ENCODE peak calls at places on chromosomes 5 and 9, in ten cellular contexts. J is AG04450; I is upper lobe of right lung; Q is upper lobe of left lung; E is CD4-positive, alpha-beta T cell; A is GM12878; V is endodermal cell; W is SK-N-SH; U is A549; Z is fibroblast of pulmonary artery. S is an unnamed sample.

GRCh38 chr9:132584616-132585560 is 2.5 kb downstream of the BARHL1 start:
- DNase-seq in J (no peak), I (no peak), Q (no peak), E (no peak), A (no peak), V (peak; percentile 65), W (no peak), U (peak; percentile 12), Z (peak; percentile 22), S (no peak)

GRCh38 chr5:54881286-54882005 is 103.9 kb downstream of the ESM1 start:
- DNase-seq in J (no peak), I (no peak), Q (no peak), E (no peak), A (no peak), V (no peak), W (no peak), U (no peak), Z (no peak), S (no peak)

GRCh38 chr9:76866689-76867088 is 39.2 kb downstream of the PRUNE2 start:
- DNase-seq in J (peak; percentile 85), I (no peak), Q (no peak), E (no peak), A (no peak), V (no peak), W (no peak), U (peak; percentile 80), Z (peak; percentile 80), S (no peak)

GRCh38 chr5:151087475-151087874 is 6.6 kb upstream of the TNIP1 start:
- DNase-seq in J (no peak), I (no peak), Q (no peak), E (no peak), A (no peak), V (no peak), W (no peak), U (no peak), Z (no peak), S (no peak)

GRCh38 chr9:88716636-88717035 is 181.7 kb downstream of the NXNL2 start:
- DNase-seq in J (no peak), I (no peak), Q (no peak), E (no peak), A (no peak), V (no peak), W (no peak), U (no peak), Z (no peak), S (no peak)

GRCh38 chr9:108271646-108272349 is 584.0 kb downstream of the ACTL7B start:
- DNase-seq in J (peak; percentile 60), I (no peak), Q (no peak), E (no peak), A (no peak), V (peak; percentile 75), W (no peak), U (peak; percentile 32), Z (peak; percentile 69), S (no peak)

GRCh38 chr5:56735845-56736641 is 79.3 kb upstream of the MAP3K1 start:
- DNase-seq in J (no peak), I (no peak), Q (peak; percentile 18), E (no peak), A (no peak), V (no peak), W (no peak), U (no peak), Z (no peak), S (no peak)

GRCh38 chr9:135100241-135101067 is 13.0 kb downstream of the OLFM1 start:
- DNase-seq in J (no peak), I (no peak), Q (no peak), E (no peak), A (no peak), V (no peak), W (no peak), U (no peak), Z (no peak), S (no peak)

GRCh38 chr9:36891341-36891811 is 142.7 kb downstream of the PAX5 start:
- DNase-seq in J (no peak), I (no peak), Q (no peak), E (peak; percentile 15), A (no peak), V (no peak), W (peak; percentile 71), U (no peak), Z (no peak), S (no peak)

GRCh38 chr5:135891804-135892203 is 3.8 kb downstream of the IL9 start:
- DNase-seq in J (no peak), I (no peak), Q (no peak), E (no peak), A (no peak), V (peak; percentile 90), W (no peak), U (no peak), Z (no peak), S (no peak)

GRCh38 chr5:146645382-146645781 is 129.4 kb upstream of the GPR151 start:
- DNase-seq in J (no peak), I (no peak), Q (no peak), E (no peak), A (no peak), V (peak; percentile 65), W (no peak), U (no peak), Z (no peak), S (no peak)

GRCh38 chr5:73483676-73484075 is 14.6 kb upstream of the BTF3 start:
- DNase-seq in J (no peak), I (no peak), Q (no peak), E (no peak), A (no peak), V (no peak), W (no peak), U (no peak), Z (no peak), S (no peak)

GRCh38 chr9:14346301-14346721 is 32.4 kb upstream of the NFIB start:
- DNase-seq in J (no peak), I (no peak), Q (peak; percentile 58), E (no peak), A (no peak), V (no peak), W (peak; percentile 8), U (no peak), Z (no peak), S (no peak)

GRCh38 chr9:126925876-126926275 is 11.3 kb downstream of the RALGPS1 start:
- DNase-seq in J (no peak), I (no peak), Q (no peak), E (no peak), A (no peak), V (no peak), W (no peak), U (no peak), Z (no peak), S (no peak)

GRCh38 chr9:84667571-84668203 is 1.8 kb upstream of the NTRK2 start:
- DNase-seq in J (no peak), I (no peak), Q (no peak), E (no peak), A (no peak), V (peak; percentile 65), W (peak; percentile 59), U (peak; percentile 41), Z (peak; percentile 39), S (peak; percentile 45)
- TF ChIP-seq CTCF in J (peak; percentile 30), I (peak; percentile 34), Q (no peak), E (no peak), A (peak; percentile 19), V (peak; percentile 81), W (peak; percentile 54), U (no peak), Z (peak; percentile 54), S (peak; percentile 51)

DNA sequence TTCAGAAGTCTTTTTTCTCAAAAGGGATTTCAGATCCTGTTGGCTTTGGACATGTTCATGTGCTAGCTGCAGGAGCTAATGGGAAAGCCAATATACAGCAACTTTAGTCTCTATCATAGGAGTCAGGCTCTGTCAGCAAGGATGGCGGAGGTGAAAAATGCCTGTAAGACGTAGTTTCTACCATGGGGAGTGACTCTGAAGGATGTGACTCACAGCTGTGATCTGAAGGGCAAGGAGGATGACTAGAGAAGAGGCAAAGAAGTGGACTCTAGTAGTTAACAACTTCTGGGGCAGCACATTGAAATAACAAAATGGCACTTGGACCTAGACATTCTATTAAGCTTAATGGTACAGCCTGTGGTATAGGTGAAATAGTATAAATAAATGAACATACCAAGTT is 3.1 kb upstream of the NDUFS4 start:
- DNase-seq in J (no peak), I (no peak), Q (no peak), E (no peak), A (no peak), V (no peak), W (no peak), U (no peak), Z (peak; percentile 45), S (no peak)
- TF ChIP-seq CTCF in J (no peak), I (no peak), Q (no peak), E (no peak), A (no peak), V (no peak), W (no peak), U (no peak), Z (no peak), S (no peak)

GRCh38 chr9:78127271-78128225 is 95.9 kb upstream of the GNAQ start:
- DNase-seq in J (no peak), I (no peak), Q (no peak), E (no peak), A (no peak), V (no peak), W (no peak), U (no peak), Z (no peak), S (no peak)

GRCh38 chr9:78130853-78131252 is 99.2 kb upstream of the GNAQ start:
- DNase-seq in J (no peak), I (no peak), Q (no peak), E (no peak), A (no peak), V (no peak), W (no peak), U (no peak), Z (no peak), S (no peak)

GRCh38 chr9:78132688-78133033 is 101.0 kb upstream of the GNAQ start:
- DNase-seq in J (no peak), I (no peak), Q (no peak), E (no peak), A (no peak), V (no peak), W (no peak), U (no peak), Z (no peak), S (no peak)

GRCh38 chr9:78131969-78132687 is 100.5 kb upstream of the GNAQ start:
- DNase-seq in J (no peak), I (no peak), Q (no peak), E (no peak), A (no peak), V (no peak), W (no peak), U (no peak), Z (peak; percentile 10), S (no peak)

DNA sequence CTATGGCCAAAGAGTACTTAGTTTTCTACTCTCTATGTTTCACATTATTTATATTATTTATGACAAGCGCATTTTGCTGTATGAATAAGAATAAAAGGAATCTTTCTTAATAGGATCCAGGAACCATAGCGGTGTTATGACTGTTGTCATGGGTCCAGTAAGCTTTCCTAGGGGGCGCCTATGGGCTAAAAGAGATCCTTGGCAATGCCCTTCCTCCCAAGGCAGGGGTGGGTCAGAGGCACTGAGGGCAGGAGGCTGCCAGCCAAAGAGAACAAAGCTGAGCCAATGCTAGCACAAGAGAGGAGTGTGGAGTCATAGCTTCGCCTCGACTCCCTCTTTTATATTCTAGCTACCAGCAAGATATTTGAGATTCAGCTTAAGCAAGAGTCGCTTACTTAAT is 98.4 kb upstream of the GNAQ start:
- DNase-seq in J (no peak), I (no peak), Q (no peak), E (no peak), A (no peak), V (peak; percentile 88), W (peak; percentile 24), U (peak; percentile 67), Z (peak; percentile 63), S (no peak)
- TF ChIP-seq CTCF in J (peak; percentile 13), I (no peak), Q (no peak), E (no peak), A (no peak), V (peak; percentile 82), W (peak; percentile 36), U (peak; percentile 35), Z (peak; percentile 22), S (no peak)

GRCh38 chr5:65588694-65589093 is 25.6 kb downstream of the PPWD1 start:
- DNase-seq in J (no peak), I (no peak), Q (no peak), E (no peak), A (no peak), V (no peak), W (no peak), U (no peak), Z (no peak), S (no peak)
- TF ChIP-seq CTCF in J (no peak), I (no peak), Q (no peak), E (no peak), A (no peak), V (no peak), W (peak; percentile 46), U (peak; percentile 30), Z (peak; percentile 14), S (no peak)

S was measured in mesothelial cell of epicardium.